ENCODE peak calls at places on chromosomes 13 and 19, in seven cellular contexts. U is GM23248, L is PC-3, H is GM23338, O is MM.1S, B is HCT116, Z is hepatocyte. A is an unnamed sample.

GRCh38 chr19:12628040-12629022 is 17.6 kb downstream of the ZNF791 start:
- DNase-seq in L (no peak), H (peak), O (no peak), U (no peak), B (no peak), Z (no peak), A (no peak)

GRCh38 chr13:64505511-64505910 is 2724.6 kb downstream of the PCDH9 start:
- DNase-seq in O (no peak), H (no peak), B (no peak), U (peak), Z (no peak), L (peak), A (no peak)

GRCh38 chr13:30725331-30726085 is 9.8 kb upstream of the ALOX5AP start:
- DNase-seq in O (no peak), Z (no peak), B (no peak), L (no peak), U (peak), H (no peak), A (no peak)

GRCh38 chr19:39765091-39766076 is 13.3 kb upstream of the LEUTX start:
- DNase-seq in O (peak), B (peak), H (peak), U (peak), Z (peak), L (peak), A (peak)

GRCh38 chr13:67620665-67621064 is 390.5 kb upstream of the PCDH9 start:
- DNase-seq in Z (no peak), O (no peak), B (no peak), L (no peak), H (no peak), U (no peak), A (no peak)

GRCh38 chr13:71867101-71867814 is at the start of gene DACH1:
- DNase-seq in O (peak), B (no peak), H (peak), U (peak), Z (peak), L (peak), A (peak)

GRCh38 chr13:26619321-26619720 is 61.8 kb downstream of the WASF3 start:
- DNase-seq in O (no peak), L (peak), U (peak), Z (no peak), H (no peak), B (no peak), A (no peak)

GRCh38 chr13:21511841-21512240 is 52.7 kb upstream of the ZDHHC20 start:
- DNase-seq in O (no peak), Z (no peak), B (no peak), U (peak), H (no peak), L (no peak), A (no peak)

GRCh38 chr13:98324105-98324504 is 147.0 kb upstream of the RNF113B start:
- DNase-seq in B (no peak), Z (no peak), O (no peak), H (no peak), U (peak), L (no peak), A (no peak)

GRCh38 chr13:40430234-40430633 is 236.2 kb downstream of the FOXO1 start:
- DNase-seq in H (no peak), O (no peak), L (no peak), Z (peak), B (no peak), U (no peak), A (peak)

GRCh38 chr13:106656214-106656613 is 88.3 kb upstream of the ARGLU1 start:
- DNase-seq in B (no peak), Z (no peak), U (no peak), H (no peak), L (no peak), O (no peak), A (no peak)

GRCh38 chr19:50551713-50552187 is 16.5 kb downstream of the LRRC4B start:
- DNase-seq in Z (no peak), O (no peak), L (no peak), U (peak), H (peak), B (no peak), A (peak)

GRCh38 chr19:35120492-35120891 is 4.9 kb downstream of the FXYD3 start:
- DNase-seq in L (peak), H (no peak), O (no peak), Z (no peak), U (peak), B (no peak), A (no peak)

GRCh38 chr19:16541526-16542044 is 652 bp downstream of the CHERP start:
- DNase-seq in Z (peak), U (peak), L (no peak), O (peak), B (no peak), H (peak), A (peak)

GRCh38 chr13:25630327-25630726 is 258.6 kb downstream of the ATP8A2 start:
- DNase-seq in U (no peak), Z (no peak), O (no peak), L (no peak), B (no peak), H (no peak), A (peak)

GRCh38 chr13:98450495-98451167 is 126.3 kb downstream of the STK24 start:
- DNase-seq in L (no peak), O (no peak), U (peak), H (peak), B (no peak), Z (no peak), A (no peak)

GRCh38 chr19:43439183-43440063 is 24.7 kb downstream of the TEX101 start:
- DNase-seq in L (peak), H (no peak), U (peak), O (no peak), Z (no peak), B (peak), A (no peak)

GRCh38 chr19:17026041-17026658 is 460 bp downstream of the CPAMD8 start:
- DNase-seq in H (peak), Z (peak), B (no peak), O (no peak), U (no peak), L (no peak), A (peak)

GRCh38 chr13:51731759-51732158 is 72.2 kb downstream of the DHRS12 start:
- DNase-seq in U (peak), H (no peak), O (no peak), Z (no peak), B (no peak), L (peak), A (no peak)

GRCh38 chr19:57515218-57515617 is 11.9 kb upstream of the ZNF549 start:
- DNase-seq in H (no peak), L (no peak), U (no peak), B (no peak), O (no peak), Z (no peak), A (no peak)

GRCh38 chr13:64930636-64931035 is 2299.5 kb downstream of the PCDH9 start:
- DNase-seq in B (no peak), H (no peak), U (no peak), O (no peak), L (no peak), Z (no peak), A (no peak)

GRCh38 chr19:12364391-12365093 is 941 bp downstream of the ZNF442 start:
- DNase-seq in H (peak), O (no peak), U (peak), L (no peak), B (no peak), Z (peak), A (peak)

GRCh38 chr13:41648314-41648935 is 191.1 kb downstream of the RGCC start:
- DNase-seq in U (peak), B (peak), Z (peak), O (no peak), H (peak), L (peak), A (no peak)

GRCh38 chr13:95494082-95494681 is 58.3 kb upstream of the CLDN10 start:
- DNase-seq in O (peak), H (peak), B (peak), L (peak), U (peak), Z (peak), A (peak)

GRCh38 chr13:111326981-111327642 is 6.7 kb downstream of the TEX29 start:
- DNase-seq in B (no peak), O (no peak), Z (no peak), U (no peak), H (no peak), L (no peak), A (no peak)
- TF ChIP-seq EZH2phosphoT487 in B (no peak), O (no peak), Z (no peak), U (no peak), H (no peak), L (no peak), A (no peak)

DNA sequence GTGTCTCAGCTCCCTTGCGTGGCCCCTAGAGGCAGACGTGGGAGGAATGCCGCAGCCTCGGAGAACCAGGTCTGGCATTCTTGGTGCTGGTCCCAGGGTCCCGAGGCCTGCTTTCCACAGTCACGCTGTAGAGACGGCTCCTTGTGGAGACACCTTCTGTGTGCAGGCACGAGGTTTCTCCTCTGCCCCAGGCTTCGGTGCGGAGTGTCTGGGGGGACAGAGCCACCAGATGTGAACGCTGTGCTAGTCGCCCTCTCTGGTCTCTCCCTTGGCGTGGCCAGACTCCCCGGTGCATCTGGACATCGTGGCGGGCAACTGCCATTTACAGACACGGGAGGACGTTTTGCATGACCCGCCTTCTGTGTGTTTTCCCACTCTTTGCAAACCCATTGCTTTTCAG is 7.5 kb upstream of the TMEM255B start:
- DNase-seq in O (no peak), U (no peak), Z (no peak), L (no peak), H (no peak), B (no peak), A (no peak)
- TF ChIP-seq EZH2 in O (no peak), U (no peak), Z (no peak), L (no peak), H (no peak), B (no peak), A (no peak)

GRCh38 chr13:75541961-75542360 is 4.3 kb upstream of the COMMD6 start:
- DNase-seq in B (no peak), H (no peak), Z (no peak), O (no peak), L (no peak), U (no peak), A (no peak)

GRCh38 chr13:75533866-75534265 is 3.8 kb downstream of the COMMD6 start:
- DNase-seq in U (no peak), O (no peak), L (no peak), B (no peak), H (no peak), Z (no peak), A (no peak)

GRCh38 chr13:75541287-75541686 is 3.6 kb upstream of the COMMD6 start:
- DNase-seq in L (no peak), U (no peak), Z (no peak), H (no peak), B (no peak), O (no peak), A (no peak)

DNA sequence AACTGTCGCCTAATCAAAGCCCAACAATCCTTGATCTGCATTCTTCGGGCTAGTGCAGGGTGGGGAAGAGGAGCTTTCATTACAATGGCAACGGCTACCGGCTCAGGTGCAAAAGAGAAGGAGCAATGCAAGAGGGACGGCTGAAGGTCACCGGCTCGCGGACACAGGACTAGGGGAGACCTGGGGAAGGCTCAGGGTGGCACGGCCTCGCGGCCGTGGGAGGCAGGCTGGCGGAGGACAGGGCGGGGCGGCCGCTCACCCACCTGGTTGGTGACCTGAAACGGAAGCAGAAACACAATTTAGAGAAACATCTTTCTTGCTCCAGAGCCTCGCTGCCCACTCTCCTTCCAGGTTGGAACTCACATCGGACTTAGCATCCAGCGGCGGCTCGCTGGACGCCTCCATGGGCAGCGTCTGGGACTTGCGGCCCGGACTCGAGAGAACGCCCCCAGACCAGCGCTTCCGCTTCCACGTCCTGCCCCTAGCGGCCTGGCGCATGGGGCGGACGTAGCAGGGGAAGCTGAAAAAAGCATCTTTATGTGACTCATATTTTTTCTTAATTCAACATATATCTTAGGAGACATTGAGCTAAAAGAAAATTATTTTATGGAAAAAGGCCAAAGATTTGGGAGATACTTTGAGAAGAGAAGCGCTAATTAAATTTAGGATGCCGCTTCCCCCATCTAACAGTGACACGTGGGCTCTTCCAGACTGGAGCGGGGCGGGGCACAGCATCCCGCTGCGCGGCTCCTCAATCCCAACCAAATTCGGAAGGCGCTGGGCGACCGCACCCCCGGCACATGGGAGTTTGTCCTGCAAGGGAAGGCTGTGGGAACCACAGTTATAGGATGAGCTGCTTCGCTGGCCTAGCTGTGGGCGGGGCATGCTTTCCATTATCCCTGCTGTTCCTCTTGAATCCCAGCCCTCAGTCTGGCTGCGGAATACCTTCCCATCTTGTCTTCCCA is at the start of gene COMMD6:
- DNase-seq in Z (peak), B (peak), L (peak), H (peak), U (peak), O (peak), A (peak)
- TF ChIP-seq EZH2phosphoT487 in Z (no peak), B (no peak), L (no peak), H (no peak), U (no peak), O (no peak), A (no peak)

GRCh38 chr13:99955747-99956472 is 15.7 kb downstream of the ZIC5 start:
- DNase-seq in U (peak), O (no peak), Z (no peak), H (peak), L (no peak), B (no peak), A (peak)
- TF ChIP-seq EZH2 in U (no peak), O (no peak), Z (peak), H (peak), L (no peak), B (no peak), A (no peak)

GRCh38 chr19:45815501-45816216 is 551 bp upstream of the RSPH6A start:
- DNase-seq in U (no peak), H (peak), O (no peak), Z (peak), B (no peak), L (no peak), A (peak)

GRCh38 chr19:45814851-45815481 is at the start of gene RSPH6A:
- DNase-seq in U (no peak), O (no peak), H (peak), B (no peak), Z (no peak), L (no peak), A (peak)

GRCh38 chr19:45817010-45817724 is 2.1 kb upstream of the RSPH6A start:
- DNase-seq in U (peak), O (peak), B (peak), H (peak), L (peak), Z (peak), A (peak)

GRCh38 chr19:45817725-45818301 is 2.7 kb upstream of the RSPH6A start:
- DNase-seq in O (no peak), U (no peak), B (no peak), Z (no peak), H (peak), L (peak), A (peak)

GRCh38 chr19:45816236-45817009 is 1.3 kb upstream of the RSPH6A start:
- DNase-seq in L (no peak), B (no peak), O (no peak), Z (no peak), U (no peak), H (peak), A (peak)
- TF ChIP-seq EZH2phosphoT487 in L (no peak), B (no peak), O (no peak), Z (no peak), U (no peak), H (no peak), A (no peak)

GRCh38 chr13:114069376-114070097 is 62.9 kb downstream of the RASA3 start:
- DNase-seq in H (no peak), U (no peak), O (no peak), B (no peak), L (no peak), Z (no peak), A (no peak)
- TF ChIP-seq EZH2 in H (no peak), U (no peak), O (no peak), B (no peak), L (no peak), Z (no peak), A (no peak)

DNA sequence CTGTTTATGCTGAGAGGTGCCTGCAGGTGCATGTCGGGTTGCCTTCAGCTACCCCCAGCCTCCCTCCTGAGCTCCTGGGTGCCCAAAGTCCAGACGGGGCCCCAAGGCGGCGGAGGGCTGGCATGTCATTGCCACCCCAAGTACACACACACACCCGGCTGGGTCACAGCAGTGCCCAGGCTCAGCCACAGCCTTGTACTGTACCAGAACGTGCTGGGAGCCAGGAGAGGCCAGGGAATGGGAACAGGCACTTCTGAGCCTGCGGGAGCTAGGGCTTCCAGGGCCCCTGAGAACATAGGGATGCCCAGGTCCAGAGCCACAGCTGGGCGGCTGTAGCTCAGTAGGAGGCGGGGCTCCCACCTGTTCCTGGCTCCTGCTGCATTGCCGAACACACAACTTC is 51.0 kb upstream of the MAB21L1 start:
- DNase-seq in L (no peak), O (no peak), B (no peak), H (no peak), U (no peak), Z (no peak), A (no peak)
- TF ChIP-seq EZH2phosphoT487 in L (no peak), O (no peak), B (no peak), H (no peak), U (no peak), Z (no peak), A (no peak)

DNA sequence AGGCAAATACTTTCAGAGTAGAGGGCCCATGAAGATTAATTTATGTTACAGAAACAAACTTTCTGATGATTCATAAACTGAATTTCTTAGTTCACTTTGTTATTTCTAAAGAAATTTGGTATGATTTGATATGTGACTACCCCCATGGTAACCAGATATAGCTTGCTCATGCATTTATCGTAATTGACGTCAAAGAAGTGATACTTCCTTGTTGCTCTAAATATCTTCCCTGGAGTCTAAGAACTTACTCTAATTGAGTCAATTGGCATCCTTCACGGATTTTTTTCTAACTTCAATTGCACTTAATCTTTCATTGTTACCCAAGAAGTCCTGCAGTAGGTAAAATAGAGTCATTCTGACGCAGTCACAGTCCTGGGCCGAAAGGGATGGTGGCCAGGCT is 240.9 kb downstream of the GPC5 start:
- DNase-seq in U (no peak), H (no peak), Z (no peak), B (no peak), L (no peak), O (no peak), A (no peak)
- TF ChIP-seq EZH2 in U (no peak), H (no peak), Z (no peak), B (no peak), L (no peak), O (no peak), A (no peak)